ENCODE peak calls at places on chromosomes 11 and 22, in seven cellular contexts. R is globus pallidus, A is ELF-1, O is right atrium auricular region, D is HTR-8/SVneo, Y is T1000, L is GM12865. J is an unnamed sample.

GRCh38 chr22:27192135-27192900 is 534.9 kb downstream of the MIAT start:
- DNase-seq in D (no peak), A (no peak), Y (no peak), R (no peak), O (no peak), L (no peak), J (no peak)

GRCh38 chr11:12818333-12819015 is 144.3 kb downstream of the TEAD1 start:
- DNase-seq in A (no peak), D (no peak), R (no peak), Y (no peak), O (no peak), L (no peak), J (peak; percentile 89)

GRCh38 chr11:124673333-124674167 is at the start of the genes SIAE and SPA17:
- DNase-seq in Y (peak; percentile 76), O (peak; percentile 96), A (peak; percentile 99), D (peak; percentile 92), L (peak; percentile 97), R (peak; percentile 85), J (peak; percentile 96)

GRCh38 chr22:42067706-42068350 is 2.8 kb downstream of the NAGA start:
- DNase-seq in L (no peak), Y (no peak), O (no peak), A (no peak), R (no peak), D (no peak), J (no peak)

GRCh38 chr22:24433868-24434471 is 6.6 kb downstream of the ADORA2A start:
- DNase-seq in A (no peak), L (peak; percentile 93), O (no peak), D (no peak), Y (peak; percentile 24), R (no peak), J (peak; percentile 19)

GRCh38 chr11:46060013-46060412 is 61.2 kb downstream of the PHF21A start:
- DNase-seq in D (no peak), L (no peak), Y (no peak), A (no peak), O (no peak), R (no peak), J (no peak)

GRCh38 chr11:1458340-1459218 is 28.0 kb downstream of the MOB2 start:
- DNase-seq in R (peak; percentile 18), O (no peak), A (peak; percentile 45), D (no peak), L (no peak), Y (no peak), J (peak; percentile 10)

GRCh38 chr11:128593281-128593680 is 5.9 kb upstream of the ETS1 start:
- DNase-seq in O (no peak), R (no peak), Y (peak; percentile 10), L (no peak), A (peak; percentile 79), D (no peak), J (no peak)

GRCh38 chr22:30609260-30610185 is 2.5 kb downstream of the TCN2 start:
- DNase-seq in O (peak; percentile 79), A (peak; percentile 78), D (peak; percentile 83), L (peak; percentile 82), R (peak; percentile 38), Y (peak; percentile 34), J (peak; percentile 84)

GRCh38 chr11:14891143-14892035 is 642 bp downstream of the CYP2R1 start:
- DNase-seq in L (peak; percentile 96), O (peak; percentile 89), A (peak; percentile 95), D (no peak), R (peak; percentile 79), Y (peak; percentile 78), J (peak; percentile 95)

GRCh38 chr22:50542416-50542927 is 3.2 kb upstream of the KLHDC7B start:
- DNase-seq in Y (no peak), L (peak; percentile 95), A (no peak), O (no peak), R (no peak), D (no peak), J (no peak)

GRCh38 chr11:123434262-123434661 is 4.2 kb downstream of the GRAMD1B start:
- DNase-seq in R (no peak), A (peak; percentile 53), L (peak; percentile 62), D (no peak), O (no peak), Y (no peak), J (no peak)

GRCh38 chr22:16717699-16718558 is 107.3 kb downstream of the XKR3 start:
- DNase-seq in D (no peak), O (no peak), R (no peak), Y (no peak), L (no peak), A (peak; percentile 24), J (no peak)

GRCh38 chr11:66933508-66933907 is 24.7 kb downstream of the PC start:
- DNase-seq in L (no peak), O (no peak), A (no peak), D (no peak), R (no peak), Y (no peak), J (peak; percentile 25)

GRCh38 chr22:39299829-39300178 is 19.6 kb downstream of the RPL3 start:
- DNase-seq in L (peak; percentile 85), R (peak; percentile 37), Y (no peak), A (peak; percentile 73), D (no peak), O (no peak), J (no peak)

GRCh38 chr11:75524576-75525432 is 937 bp downstream of the GDPD5 start:
- DNase-seq in O (no peak), R (no peak), A (no peak), D (peak; percentile 48), L (no peak), Y (no peak), J (peak; percentile 34)

GRCh38 chr11:123549901-123550619 is 104.4 kb downstream of the SCN3B start:
- DNase-seq in L (no peak), A (no peak), D (no peak), Y (no peak), R (no peak), O (no peak), J (no peak)

GRCh38 chr11:88544656-88545280 is 207.2 kb upstream of the CTSC start:
- DNase-seq in D (no peak), A (no peak), R (no peak), L (no peak), O (no peak), Y (no peak), J (no peak)

GRCh38 chr11:44763111-44763820 is 36.5 kb downstream of the TSPAN18 start:
- DNase-seq in R (no peak), O (peak; percentile 56), A (peak; percentile 36), L (peak; percentile 3), Y (no peak), D (no peak), J (no peak)

GRCh38 chr22:42964994-42965699 is 49.8 kb downstream of the PACSIN2 start:
- DNase-seq in L (no peak), R (no peak), A (peak; percentile 54), O (no peak), D (no peak), Y (no peak), J (no peak)

GRCh38 chr11:65414776-65415498 is 7.7 kb upstream of the NEAT1 start:
- DNase-seq in D (no peak), R (peak; percentile 52), O (no peak), Y (no peak), A (no peak), L (no peak), J (peak; percentile 4)

GRCh38 chr22:29060931-29061330 is 700 bp downstream of the C22orf31 start:
- DNase-seq in L (no peak), R (no peak), D (no peak), Y (no peak), O (no peak), A (no peak), J (no peak)

GRCh38 chr11:90895850-90896249 is 673.0 kb upstream of the CHORDC1 start:
- DNase-seq in A (no peak), L (no peak), D (no peak), O (no peak), R (no peak), Y (no peak), J (no peak)

GRCh38 chr11:119550330-119550729 is 127.4 kb upstream of the THY1 start:
- DNase-seq in Y (no peak), L (no peak), O (no peak), A (no peak), R (no peak), D (no peak), J (peak; percentile 17)

GRCh38 chr11:61657566-61657965 is 22.6 kb upstream of the DAGLA start:
- DNase-seq in R (peak; percentile 35), Y (no peak), L (no peak), O (no peak), A (no peak), D (no peak), J (no peak)

GRCh38 chr11:122872046-122872445 is 10.5 kb upstream of the JHY start:
- DNase-seq in O (no peak), D (no peak), A (peak; percentile 57), L (no peak), Y (no peak), R (no peak), J (no peak)

GRCh38 chr22:19962909-19963806 is 21.5 kb upstream of the TXNRD2 start:
- DNase-seq in R (no peak), Y (peak; percentile 61), D (peak; percentile 31), L (no peak), A (peak; percentile 87), O (no peak), J (peak; percentile 58)

GRCh38 chr11:16326679-16327297 is 29.6 kb downstream of the SOX6 start:
- DNase-seq in Y (no peak), D (no peak), O (no peak), L (no peak), R (no peak), A (no peak), J (peak; percentile 54)

GRCh38 chr11:68373810-68374501 is 61.6 kb downstream of the LRP5 start:
- DNase-seq in D (no peak), A (peak; percentile 47), Y (no peak), R (peak; percentile 64), O (peak; percentile 83), L (no peak), J (peak; percentile 59)

GRCh38 chr22:42581762-42582716 is 28.3 kb downstream of the SERHL2 start:
- DNase-seq in D (peak; percentile 75), L (peak; percentile 86), Y (peak; percentile 40), R (peak; percentile 61), O (peak; percentile 77), A (peak; percentile 56), J (peak; percentile 87)

J was measured in adipocyte.